ENCODE peak calls at places on chromosomes 16 and 17, in five cellular contexts. One of them, this sample, is unnamed.

GRCh38 chr16:89473791-89474414 is 16.5 kb downstream of the ANKRD11 start:
- DNase-seq in fibroblast of the aortic adventitia: peak; percentile 74
- DNase-seq in HFF-Myc: no peak
- DNase-seq in GM23338: no peak
- DNase-seq in dorsolateral prefrontal cortex: no peak
- DNase-seq in this sample: peak; percentile 43

GRCh38 chr16:50697881-50698767 is 4.7 kb downstream of the NOD2 start:
- DNase-seq in fibroblast of the aortic adventitia: peak; percentile 40
- DNase-seq in GM23338: no peak
- DNase-seq in dorsolateral prefrontal cortex: no peak
- DNase-seq in HFF-Myc: no peak
- DNase-seq in this sample: peak; percentile 18

GRCh38 chr17:65064452-65065019 is 8.0 kb upstream of the GNA13 start:
- DNase-seq in GM23338: no peak
- DNase-seq in fibroblast of the aortic adventitia: peak; percentile 68
- DNase-seq in HFF-Myc: no peak
- DNase-seq in dorsolateral prefrontal cortex: no peak
- DNase-seq in this sample: no peak

GRCh38 chr16:12340151-12340733 is 363.7 kb downstream of the SNX29 start:
- DNase-seq in GM23338: peak; percentile 85
- DNase-seq in dorsolateral prefrontal cortex: no peak
- DNase-seq in HFF-Myc: no peak
- DNase-seq in fibroblast of the aortic adventitia: peak; percentile 72
- DNase-seq in this sample: no peak

GRCh38 chr17:69144621-69145255 is 3.0 kb upstream of the ABCA6 start:
- DNase-seq in HFF-Myc: no peak
- DNase-seq in fibroblast of the aortic adventitia: peak; percentile 8
- DNase-seq in GM23338: no peak
- DNase-seq in dorsolateral prefrontal cortex: no peak
- DNase-seq in this sample: no peak

GRCh38 chr17:75774988-75775668 is 9.5 kb upstream of the UNK start:
- DNase-seq in dorsolateral prefrontal cortex: peak; percentile 18
- DNase-seq in HFF-Myc: no peak
- DNase-seq in GM23338: peak; percentile 62
- DNase-seq in fibroblast of the aortic adventitia: peak; percentile 45
- DNase-seq in this sample: no peak

GRCh38 chr17:72118588-72119279 is 2.1 kb upstream of the SOX9 start:
- DNase-seq in fibroblast of the aortic adventitia: peak; percentile 77
- DNase-seq in GM23338: peak; percentile 78
- DNase-seq in HFF-Myc: peak; percentile 59
- DNase-seq in dorsolateral prefrontal cortex: peak; percentile 82
- DNase-seq in this sample: peak; percentile 91

GRCh38 chr16:51012396-51012795 is 138.7 kb downstream of the SALL1 start:
- DNase-seq in fibroblast of the aortic adventitia: no peak
- DNase-seq in dorsolateral prefrontal cortex: no peak
- DNase-seq in GM23338: no peak
- DNase-seq in HFF-Myc: no peak
- DNase-seq in this sample: no peak

GRCh38 chr16:69311533-69312388 is 611 bp downstream of the VPS4A start:
- DNase-seq in dorsolateral prefrontal cortex: no peak
- DNase-seq in fibroblast of the aortic adventitia: no peak
- DNase-seq in GM23338: peak; percentile 75
- DNase-seq in HFF-Myc: no peak
- DNase-seq in this sample: no peak

GRCh38 chr16:85555549-85556455 is 57.3 kb upstream of the GSE1 start:
- DNase-seq in dorsolateral prefrontal cortex: no peak
- DNase-seq in GM23338: peak; percentile 83
- DNase-seq in HFF-Myc: no peak
- DNase-seq in fibroblast of the aortic adventitia: peak; percentile 51
- DNase-seq in this sample: no peak

GRCh38 chr16:84608281-84608680 is 9.6 kb downstream of the COTL1 start:
- DNase-seq in HFF-Myc: no peak
- DNase-seq in fibroblast of the aortic adventitia: no peak
- DNase-seq in GM23338: no peak
- DNase-seq in dorsolateral prefrontal cortex: no peak
- DNase-seq in this sample: no peak

GRCh38 chr17:19378416-19379293 is at the start of gene MAPK7:
- DNase-seq in HFF-Myc: no peak
- DNase-seq in dorsolateral prefrontal cortex: no peak
- DNase-seq in GM23338: peak; percentile 42
- DNase-seq in fibroblast of the aortic adventitia: no peak
- DNase-seq in this sample: no peak

GRCh38 chr17:43671075-43671692 is 9.5 kb upstream of the MEOX1 start:
- DNase-seq in HFF-Myc: no peak
- DNase-seq in fibroblast of the aortic adventitia: peak; percentile 62
- DNase-seq in GM23338: no peak
- DNase-seq in dorsolateral prefrontal cortex: no peak
- DNase-seq in this sample: no peak

GRCh38 chr17:45114117-45114932 is 18.0 kb downstream of the PLCD3 start:
- DNase-seq in fibroblast of the aortic adventitia: no peak
- DNase-seq in HFF-Myc: no peak
- DNase-seq in GM23338: no peak
- DNase-seq in dorsolateral prefrontal cortex: no peak
- DNase-seq in this sample: no peak

GRCh38 chr17:49259663-49260010 is 29.1 kb upstream of the PHOSPHO1 start:
- DNase-seq in dorsolateral prefrontal cortex: no peak
- DNase-seq in fibroblast of the aortic adventitia: no peak
- DNase-seq in GM23338: no peak
- DNase-seq in HFF-Myc: no peak
- DNase-seq in this sample: no peak

GRCh38 chr16:89863741-89864391 is 9.5 kb upstream of the TCF25 start:
- DNase-seq in dorsolateral prefrontal cortex: peak; percentile 42
- DNase-seq in fibroblast of the aortic adventitia: peak; percentile 48
- DNase-seq in HFF-Myc: no peak
- DNase-seq in GM23338: no peak
- DNase-seq in this sample: no peak

GRCh38 chr17:64156670-64157069 is 26.7 kb upstream of the ERN1 start:
- DNase-seq in GM23338: no peak
- DNase-seq in fibroblast of the aortic adventitia: no peak
- DNase-seq in dorsolateral prefrontal cortex: no peak
- DNase-seq in HFF-Myc: no peak
- DNase-seq in this sample: no peak

GRCh38 chr16:73480381-73480780 is 432.5 kb upstream of the ZFHX3 start:
- DNase-seq in fibroblast of the aortic adventitia: no peak
- DNase-seq in dorsolateral prefrontal cortex: no peak
- DNase-seq in GM23338: peak; percentile 28
- DNase-seq in HFF-Myc: no peak
- DNase-seq in this sample: no peak

GRCh38 chr17:74812109-74812864 is 36.1 kb upstream of the NAT9 start:
- DNase-seq in GM23338: no peak
- DNase-seq in dorsolateral prefrontal cortex: no peak
- DNase-seq in fibroblast of the aortic adventitia: no peak
- DNase-seq in HFF-Myc: no peak
- DNase-seq in this sample: no peak

GRCh38 chr16:27399969-27400368 is 2.0 kb upstream of the IL21R start:
- DNase-seq in fibroblast of the aortic adventitia: no peak
- DNase-seq in dorsolateral prefrontal cortex: no peak
- DNase-seq in GM23338: no peak
- DNase-seq in HFF-Myc: no peak
- DNase-seq in this sample: no peak

GRCh38 chr17:9444687-9445086 is 130.9 kb downstream of the STX8 start:
- DNase-seq in HFF-Myc: no peak
- DNase-seq in GM23338: no peak
- DNase-seq in dorsolateral prefrontal cortex: no peak
- DNase-seq in fibroblast of the aortic adventitia: no peak
- DNase-seq in this sample: no peak

GRCh38 chr17:39699818-39700147 is at the start of gene ERBB2:
- DNase-seq in GM23338: peak; percentile 89
- DNase-seq in dorsolateral prefrontal cortex: no peak
- DNase-seq in HFF-Myc: no peak
- DNase-seq in fibroblast of the aortic adventitia: peak; percentile 75
- DNase-seq in this sample: peak; percentile 47

GRCh38 chr17:1177099-1177996 is 2.4 kb downstream of the ABR start:
- DNase-seq in GM23338: no peak
- DNase-seq in dorsolateral prefrontal cortex: no peak
- DNase-seq in HFF-Myc: no peak
- DNase-seq in fibroblast of the aortic adventitia: peak; percentile 76
- DNase-seq in this sample: peak; percentile 39
- TF ChIP-seq CTCF in GM23338: no peak
- TF ChIP-seq CTCF in dorsolateral prefrontal cortex: no peak
- TF ChIP-seq CTCF in HFF-Myc: no peak
- TF ChIP-seq CTCF in fibroblast of the aortic adventitia: no peak
- TF ChIP-seq CTCF in this sample: no peak

GRCh38 chr16:31880322-31880979 is 6.8 kb downstream of the ZNF267 start:
- DNase-seq in dorsolateral prefrontal cortex: no peak
- DNase-seq in fibroblast of the aortic adventitia: peak; percentile 63
- DNase-seq in GM23338: no peak
- DNase-seq in HFF-Myc: peak; percentile 51
- DNase-seq in this sample: peak; percentile 57
- H3K4me3 ChIP-seq in dorsolateral prefrontal cortex: no peak overlapping the region
- H3K4me3 ChIP-seq in fibroblast of the aortic adventitia: no peak overlapping the region
- H3K4me3 ChIP-seq in GM23338: no peak overlapping the region
- H3K4me3 ChIP-seq in HFF-Myc: no peak overlapping the region
- H3K4me3 ChIP-seq in this sample: no peak overlapping the region

GRCh38 chr17:78883533-78884131 is 19.4 kb downstream of the CEP295NL start:
- DNase-seq in dorsolateral prefrontal cortex: peak; percentile 86
- DNase-seq in GM23338: peak; percentile 77
- DNase-seq in fibroblast of the aortic adventitia: peak; percentile 97
- DNase-seq in HFF-Myc: peak; percentile 83
- DNase-seq in this sample: peak; percentile 92
- TF ChIP-seq CTCF in dorsolateral prefrontal cortex: no peak
- TF ChIP-seq CTCF in GM23338: no peak
- TF ChIP-seq CTCF in fibroblast of the aortic adventitia: no peak
- TF ChIP-seq CTCF in HFF-Myc: no peak
- TF ChIP-seq CTCF in this sample: no peak

GRCh38 chr17:80474231-80474932 is 2.0 kb downstream of the NPTX1 start:
- DNase-seq in HFF-Myc: peak; percentile 26
- DNase-seq in GM23338: no peak
- DNase-seq in dorsolateral prefrontal cortex: no peak
- DNase-seq in fibroblast of the aortic adventitia: peak; percentile 45
- DNase-seq in this sample: no peak
- H3K4me3 ChIP-seq in HFF-Myc: no peak overlapping the region
- H3K4me3 ChIP-seq in GM23338: peak overlapping the region; percentile 60
- H3K4me3 ChIP-seq in dorsolateral prefrontal cortex: peak overlapping the region; percentile 59
- H3K4me3 ChIP-seq in fibroblast of the aortic adventitia: peak overlapping the region; percentile 9
- H3K4me3 ChIP-seq in this sample: no peak overlapping the region

DNA sequence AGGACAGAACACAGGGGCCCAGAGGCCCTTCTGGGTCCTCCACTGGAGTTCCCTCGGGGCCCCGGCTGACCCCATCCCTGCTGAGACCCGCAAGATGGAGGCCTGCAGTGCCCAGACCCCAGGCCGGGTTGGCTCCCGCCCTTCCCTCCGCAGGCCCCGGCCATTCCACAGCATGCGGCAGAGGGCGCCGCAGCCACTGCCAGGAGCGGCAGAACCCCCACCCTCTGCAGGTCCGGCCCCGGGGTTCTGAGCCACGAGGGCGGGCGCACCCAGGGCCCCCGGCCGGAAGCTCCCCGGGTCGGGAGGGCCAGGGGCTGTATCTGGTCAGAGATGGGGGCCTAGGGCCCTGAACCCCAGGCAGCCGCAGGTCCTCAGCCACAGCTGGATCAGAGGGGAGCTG is 2.4 kb upstream of the PERCC1 start:
- DNase-seq in HFF-Myc: no peak
- DNase-seq in GM23338: peak; percentile 81
- DNase-seq in fibroblast of the aortic adventitia: peak; percentile 12
- DNase-seq in dorsolateral prefrontal cortex: no peak
- DNase-seq in this sample: no peak
- TF ChIP-seq CTCF in HFF-Myc: no peak
- TF ChIP-seq CTCF in GM23338: peak; percentile 46
- TF ChIP-seq CTCF in fibroblast of the aortic adventitia: peak; percentile 40
- TF ChIP-seq CTCF in dorsolateral prefrontal cortex: no peak
- TF ChIP-seq CTCF in this sample: peak; percentile 35

DNA sequence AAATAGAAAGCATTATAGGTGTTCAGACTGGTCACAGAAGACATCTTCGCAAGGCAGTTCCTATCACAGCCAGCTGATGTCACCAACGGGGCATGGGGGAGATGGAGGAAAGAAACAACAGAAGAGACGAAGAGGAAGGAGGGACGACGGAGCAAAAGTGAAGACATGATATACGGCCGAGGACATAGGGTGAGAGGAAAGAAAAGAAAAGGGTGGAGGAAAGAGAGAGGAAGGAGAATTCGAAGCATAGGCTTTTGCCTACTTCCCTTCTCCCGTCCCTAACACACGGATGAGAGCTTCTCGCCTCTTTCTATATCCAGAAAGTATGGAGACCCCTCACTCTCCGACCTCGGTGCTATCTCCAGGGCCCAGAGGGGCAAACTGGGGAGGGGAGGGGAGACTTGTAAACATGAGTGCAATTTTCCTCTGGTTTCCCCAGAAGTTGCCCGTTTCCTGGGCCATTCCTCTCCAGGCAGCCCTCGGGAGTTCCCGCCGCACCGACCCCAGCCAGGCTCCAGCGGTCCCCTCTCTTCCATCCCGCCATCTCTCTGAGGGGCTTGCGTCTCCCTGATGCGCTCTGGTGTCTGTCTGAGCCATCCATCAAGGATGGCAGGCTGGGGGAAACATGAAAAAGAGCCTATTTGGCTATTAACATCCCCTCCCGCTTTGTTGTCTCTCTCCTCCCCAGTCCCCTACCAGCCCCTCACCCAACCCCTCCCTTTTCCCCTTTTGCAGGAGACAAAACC is 26.0 kb downstream of the COPZ2 start:
- DNase-seq in GM23338: peak; percentile 80
- DNase-seq in dorsolateral prefrontal cortex: no peak
- DNase-seq in HFF-Myc: no peak
- DNase-seq in fibroblast of the aortic adventitia: peak; percentile 40
- DNase-seq in this sample: no peak
- H3K4me3 ChIP-seq in GM23338: peak overlapping the region; percentile 91
- H3K4me3 ChIP-seq in dorsolateral prefrontal cortex: peak overlapping the region; percentile 26
- H3K4me3 ChIP-seq in HFF-Myc: peak overlapping the region; percentile 28
- H3K4me3 ChIP-seq in fibroblast of the aortic adventitia: peak overlapping the region; percentile 54
- H3K4me3 ChIP-seq in this sample: peak overlapping the region; percentile 35

GRCh38 chr16:71443714-71444113 is 1.9 kb upstream of the TLE7 start:
- DNase-seq in HFF-Myc: no peak
- DNase-seq in GM23338: no peak
- DNase-seq in dorsolateral prefrontal cortex: no peak
- DNase-seq in fibroblast of the aortic adventitia: no peak
- DNase-seq in this sample: no peak

GRCh38 chr16:71442041-71442440 is at the start of gene TLE7:
- DNase-seq in fibroblast of the aortic adventitia: no peak
- DNase-seq in GM23338: no peak
- DNase-seq in dorsolateral prefrontal cortex: no peak
- DNase-seq in HFF-Myc: no peak
- DNase-seq in this sample: no peak

GRCh38 chr16:71439531-71439930 is 2.3 kb downstream of the TLE7 start:
- DNase-seq in HFF-Myc: no peak
- DNase-seq in GM23338: no peak
- DNase-seq in dorsolateral prefrontal cortex: no peak
- DNase-seq in fibroblast of the aortic adventitia: no peak
- DNase-seq in this sample: no peak

GRCh38 chr16:71440669-71441347 is 1.0 kb downstream of the TLE7 start:
- DNase-seq in GM23338: peak; percentile 77
- DNase-seq in fibroblast of the aortic adventitia: no peak
- DNase-seq in HFF-Myc: no peak
- DNase-seq in dorsolateral prefrontal cortex: no peak
- DNase-seq in this sample: no peak

GRCh38 chr16:71441348-71441781 is 489 bp downstream of the TLE7 start:
- DNase-seq in fibroblast of the aortic adventitia: no peak
- DNase-seq in GM23338: peak; percentile 84
- DNase-seq in dorsolateral prefrontal cortex: no peak
- DNase-seq in HFF-Myc: no peak
- DNase-seq in this sample: no peak
- TF ChIP-seq CTCF in fibroblast of the aortic adventitia: peak; percentile 28
- TF ChIP-seq CTCF in GM23338: peak; percentile 72
- TF ChIP-seq CTCF in dorsolateral prefrontal cortex: no peak
- TF ChIP-seq CTCF in HFF-Myc: peak; percentile 52
- TF ChIP-seq CTCF in this sample: peak; percentile 11

GRCh38 chr17:16440814-16441629 is 25.7 kb downstream of the TRPV2 start:
- DNase-seq in fibroblast of the aortic adventitia: peak; percentile 54
- DNase-seq in HFF-Myc: no peak
- DNase-seq in dorsolateral prefrontal cortex: no peak
- DNase-seq in GM23338: no peak
- DNase-seq in this sample: no peak
- H3K4me3 ChIP-seq in fibroblast of the aortic adventitia: peak overlapping the region; percentile 100
- H3K4me3 ChIP-seq in HFF-Myc: peak overlapping the region; percentile 87
- H3K4me3 ChIP-seq in dorsolateral prefrontal cortex: no peak overlapping the region
- H3K4me3 ChIP-seq in GM23338: peak overlapping the region; percentile 100
- H3K4me3 ChIP-seq in this sample: peak overlapping the region; percentile 72